ENCODE peak calls at places on chromosomes 4 and X, in five cellular contexts. One of them, this sample, is unnamed.

GRCh38 chr4:139083533-139084424 is 68.2 kb downstream of the NOCT start:
- DNase-seq in psoas muscle: peak
- DNase-seq in NCI-H774: peak
- DNase-seq in anterior cingulate cortex: peak
- DNase-seq in ovary: peak
- DNase-seq in this sample: peak

GRCh38 chr4:138851626-138852443 is 163.7 kb upstream of the NOCT start:
- DNase-seq in psoas muscle: no peak
- DNase-seq in NCI-H774: no peak
- DNase-seq in anterior cingulate cortex: no peak
- DNase-seq in ovary: no peak
- DNase-seq in this sample: peak

GRCh38 chr4:174434455-174434854 is 87.8 kb downstream of the HPGD start:
- DNase-seq in NCI-H774: no peak
- DNase-seq in anterior cingulate cortex: no peak
- DNase-seq in psoas muscle: no peak
- DNase-seq in ovary: no peak
- DNase-seq in this sample: no peak

GRCh38 chr4:8838911-8839431 is 32.7 kb downstream of the HMX1 start:
- DNase-seq in psoas muscle: peak
- DNase-seq in NCI-H774: no peak
- DNase-seq in anterior cingulate cortex: no peak
- DNase-seq in ovary: peak
- DNase-seq in this sample: no peak

GRCh38 chr4:188396037-188396436 is 256.8 kb downstream of the TRIML1 start:
- DNase-seq in ovary: no peak
- DNase-seq in NCI-H774: no peak
- DNase-seq in psoas muscle: no peak
- DNase-seq in anterior cingulate cortex: no peak
- DNase-seq in this sample: no peak

GRCh38 chrX:140091276-140091886 is 126.1 kb upstream of the CXorf66 start:
- DNase-seq in psoas muscle: peak
- DNase-seq in NCI-H774: no peak
- DNase-seq in anterior cingulate cortex: no peak
- DNase-seq in ovary: no peak
- DNase-seq in this sample: no peak

GRCh38 chr4:3634281-3635089 is 102.3 kb upstream of the LRPAP1 start:
- DNase-seq in psoas muscle: peak
- DNase-seq in ovary: no peak
- DNase-seq in NCI-H774: no peak
- DNase-seq in anterior cingulate cortex: no peak
- DNase-seq in this sample: no peak

GRCh38 chr4:103032575-103032974 is 13.1 kb upstream of the SLC9B1 start:
- DNase-seq in ovary: no peak
- DNase-seq in NCI-H774: no peak
- DNase-seq in anterior cingulate cortex: no peak
- DNase-seq in psoas muscle: no peak
- DNase-seq in this sample: peak

GRCh38 chr4:110005461-110006056 is 92.9 kb downstream of the EGF start:
- DNase-seq in ovary: no peak
- DNase-seq in anterior cingulate cortex: no peak
- DNase-seq in psoas muscle: no peak
- DNase-seq in NCI-H774: peak
- DNase-seq in this sample: peak

GRCh38 chrX:9282325-9282724 is 182.5 kb upstream of the TBL1X start:
- DNase-seq in NCI-H774: no peak
- DNase-seq in anterior cingulate cortex: no peak
- DNase-seq in ovary: no peak
- DNase-seq in psoas muscle: no peak
- DNase-seq in this sample: no peak

This sample was measured in NCI-H226.